ENCODE peak calls at places on chromosomes 4 and X, in four cellular contexts. Z, T, P and B are unnamed samples.

GRCh38 chrX:115602729-115603389 is 41.9 kb downstream of the PLS3 start:
- DNase-seq in Z (no peak), T (no peak), P (no peak), B (no peak)

GRCh38 chr4:61374612-61374920 is 174.4 kb downstream of the ADGRL3 start:
- DNase-seq in Z (no peak), T (no peak), P (no peak), B (no peak)

GRCh38 chrX:107565916-107566602 is 62.3 kb upstream of the PRPS1 start:
- DNase-seq in Z (no peak), T (no peak), P (no peak), B (peak; percentile 37)

GRCh38 chrX:39752820-39753219 is 344.9 kb downstream of the BCOR start:
- DNase-seq in Z (no peak), T (no peak), P (no peak), B (no peak)

GRCh38 chr4:57034571-57034970 is 55.9 kb downstream of the POLR2B start:
- DNase-seq in Z (no peak), T (no peak), P (no peak), B (no peak)

GRCh38 chr4:56909083-56909981 is 1.6 kb downstream of the REST start:
- DNase-seq in Z (peak; percentile 6), T (peak; percentile 68), P (no peak), B (no peak)

GRCh38 chr4:5018603-5019002 is 655 bp downstream of the CYTL1 start:
- DNase-seq in Z (no peak), T (no peak), P (no peak), B (no peak)

GRCh38 chr4:10706236-10706635 is 21.7 kb upstream of the CLNK start:
- DNase-seq in Z (no peak), T (no peak), P (no peak), B (no peak)

GRCh38 chrX:21996872-21997271 is 35.3 kb upstream of the PHEX start:
- DNase-seq in Z (no peak), T (no peak), P (no peak), B (peak; percentile 26)

GRCh38 chrX:3713225-3713936 is at the start of gene PRKX:
- DNase-seq in Z (no peak), T (peak; percentile 78), P (peak; percentile 65), B (no peak)

GRCh38 chrX:6052111-6052745 is 176.4 kb downstream of the NLGN4X start:
- DNase-seq in Z (no peak), T (no peak), P (no peak), B (no peak)

GRCh38 chr4:133968174-133968573 is 233.4 kb downstream of the PABPC4L start:
- DNase-seq in Z (no peak), T (no peak), P (no peak), B (no peak)

GRCh38 chr4:87093443-87094123 is 126.8 kb downstream of the KLHL8 start:
- DNase-seq in Z (no peak), T (peak; percentile 58), P (peak; percentile 16), B (no peak)

GRCh38 chr4:8297141-8297601 is 27.6 kb downstream of the HTRA3 start:
- DNase-seq in Z (no peak), T (peak; percentile 21), P (no peak), B (no peak)

GRCh38 chrX:32155044-32155638 is 1056.2 kb downstream of the DMD start:
- DNase-seq in Z (no peak), T (no peak), P (no peak), B (no peak)

GRCh38 chr4:72376901-72377300 is 192.1 kb downstream of the ADAMTS3 start:
- DNase-seq in Z (no peak), T (no peak), P (no peak), B (no peak)

GRCh38 chr4:139711461-139711860 is 45.8 kb downstream of the MGST2 start:
- DNase-seq in Z (no peak), T (no peak), P (no peak), B (peak; percentile 71)

GRCh38 chrX:34638116-34638515 is 19.0 kb downstream of the TMEM47 start:
- DNase-seq in Z (no peak), T (no peak), P (no peak), B (no peak)